ENCODE peak calls at places on chromosome 5, in eight cellular contexts. One of them, this sample, is unnamed.
A peak's percentile ranks its signal among the peaks of the same experiment; 100 is the strongest.

GRCh38 chr5:133868946-133869674 is 99.3 kb downstream of the C5orf15 start:
- DNase-seq in PC-3: peak; percentile 74
- DNase-seq in sigmoid colon: peak; percentile 79
- DNase-seq in tibial artery: peak; percentile 85
- DNase-seq in heart right ventricle: peak; percentile 74
- DNase-seq in H9: peak; percentile 53
- DNase-seq in left ventricle myocardium inferior: peak; percentile 76
- DNase-seq in PC-9: peak; percentile 50
- DNase-seq in this sample: peak; percentile 70

GRCh38 chr5:15236911-15237508 is 263.0 kb upstream of the FBXL7 start:
- DNase-seq in PC-3: no peak
- DNase-seq in sigmoid colon: no peak
- DNase-seq in tibial artery: no peak
- DNase-seq in heart right ventricle: no peak
- DNase-seq in H9: no peak
- DNase-seq in left ventricle myocardium inferior: no peak
- DNase-seq in PC-9: no peak
- DNase-seq in this sample: no peak

GRCh38 chr5:148311516-148311915 is 707 bp upstream of the SPINK7 start:
- DNase-seq in PC-3: peak; percentile 23
- DNase-seq in sigmoid colon: no peak
- DNase-seq in tibial artery: no peak
- DNase-seq in heart right ventricle: no peak
- DNase-seq in H9: no peak
- DNase-seq in left ventricle myocardium inferior: no peak
- DNase-seq in PC-9: no peak
- DNase-seq in this sample: no peak

GRCh38 chr5:110625376-110625999 is 101.0 kb downstream of the TMEM232 start:
- DNase-seq in PC-3: peak; percentile 70
- DNase-seq in sigmoid colon: no peak
- DNase-seq in tibial artery: no peak
- DNase-seq in heart right ventricle: no peak
- DNase-seq in H9: no peak
- DNase-seq in left ventricle myocardium inferior: no peak
- DNase-seq in PC-9: no peak
- DNase-seq in this sample: no peak

GRCh38 chr5:93620487-93621339 is 37.7 kb downstream of the NR2F1 start:
- DNase-seq in PC-3: peak; percentile 80
- DNase-seq in sigmoid colon: peak; percentile 72
- DNase-seq in tibial artery: peak; percentile 74
- DNase-seq in heart right ventricle: peak; percentile 72
- DNase-seq in H9: peak; percentile 81
- DNase-seq in left ventricle myocardium inferior: peak; percentile 61
- DNase-seq in PC-9: peak; percentile 58
- DNase-seq in this sample: peak; percentile 62

GRCh38 chr5:61228691-61229280 is 66.5 kb upstream of the SMIM15 start:
- DNase-seq in PC-3: no peak
- DNase-seq in sigmoid colon: no peak
- DNase-seq in tibial artery: no peak
- DNase-seq in heart right ventricle: no peak
- DNase-seq in H9: no peak
- DNase-seq in left ventricle myocardium inferior: no peak
- DNase-seq in PC-9: peak; percentile 3
- DNase-seq in this sample: no peak

GRCh38 chr5:11822598-11822997 is 81.6 kb downstream of the CTNND2 start:
- DNase-seq in PC-3: no peak
- DNase-seq in sigmoid colon: no peak
- DNase-seq in tibial artery: no peak
- DNase-seq in heart right ventricle: no peak
- DNase-seq in H9: no peak
- DNase-seq in left ventricle myocardium inferior: no peak
- DNase-seq in PC-9: no peak
- DNase-seq in this sample: no peak

GRCh38 chr5:95730730-95731570 is at the start of gene RHOBTB3:
- DNase-seq in PC-3: peak; percentile 76
- DNase-seq in sigmoid colon: peak; percentile 96
- DNase-seq in tibial artery: peak; percentile 95
- DNase-seq in heart right ventricle: peak; percentile 90
- DNase-seq in H9: peak; percentile 89
- DNase-seq in left ventricle myocardium inferior: peak; percentile 93
- DNase-seq in PC-9: peak; percentile 89
- DNase-seq in this sample: peak; percentile 95

GRCh38 chr5:139649082-139649991 is 1.2 kb downstream of the CXXC5 start:
- DNase-seq in PC-3: peak; percentile 22
- DNase-seq in sigmoid colon: peak; percentile 69
- DNase-seq in tibial artery: peak; percentile 77
- DNase-seq in heart right ventricle: no peak
- DNase-seq in H9: peak; percentile 76
- DNase-seq in left ventricle myocardium inferior: peak; percentile 34
- DNase-seq in PC-9: no peak
- DNase-seq in this sample: peak; percentile 62

GRCh38 chr5:6674421-6674820 is 38.8 kb upstream of the TENT4A start:
- DNase-seq in PC-3: no peak
- DNase-seq in sigmoid colon: no peak
- DNase-seq in tibial artery: no peak
- DNase-seq in heart right ventricle: no peak
- DNase-seq in H9: no peak
- DNase-seq in left ventricle myocardium inferior: no peak
- DNase-seq in PC-9: no peak
- DNase-seq in this sample: no peak

GRCh38 chr5:48192-48591 is 43.8 kb upstream of the PLEKHG4B start:
- DNase-seq in PC-3: no peak
- DNase-seq in sigmoid colon: no peak
- DNase-seq in tibial artery: no peak
- DNase-seq in heart right ventricle: no peak
- DNase-seq in H9: peak; percentile 36
- DNase-seq in left ventricle myocardium inferior: no peak
- DNase-seq in PC-9: no peak
- DNase-seq in this sample: no peak

GRCh38 chr5:164153469-164154172 is 648.2 kb downstream of the MAT2B start:
- DNase-seq in PC-3: peak; percentile 10
- DNase-seq in sigmoid colon: no peak
- DNase-seq in tibial artery: no peak
- DNase-seq in heart right ventricle: no peak
- DNase-seq in H9: no peak
- DNase-seq in left ventricle myocardium inferior: no peak
- DNase-seq in PC-9: no peak
- DNase-seq in this sample: no peak

GRCh38 chr5:1951165-1951816 is 68.6 kb upstream of the IRX4 start:
- DNase-seq in PC-3: no peak
- DNase-seq in sigmoid colon: no peak
- DNase-seq in tibial artery: no peak
- DNase-seq in heart right ventricle: no peak
- DNase-seq in H9: no peak
- DNase-seq in left ventricle myocardium inferior: no peak
- DNase-seq in PC-9: no peak
- DNase-seq in this sample: no peak

GRCh38 chr5:6181147-6181729 is 197.1 kb downstream of the MED10 start:
- DNase-seq in PC-3: peak; percentile 59
- DNase-seq in sigmoid colon: no peak
- DNase-seq in tibial artery: no peak
- DNase-seq in heart right ventricle: no peak
- DNase-seq in H9: peak; percentile 54
- DNase-seq in left ventricle myocardium inferior: no peak
- DNase-seq in PC-9: no peak
- DNase-seq in this sample: no peak

GRCh38 chr5:157336423-157336744 is 70.5 kb downstream of the CYFIP2 start:
- DNase-seq in PC-3: no peak
- DNase-seq in sigmoid colon: no peak
- DNase-seq in tibial artery: no peak
- DNase-seq in heart right ventricle: no peak
- DNase-seq in H9: no peak
- DNase-seq in left ventricle myocardium inferior: no peak
- DNase-seq in PC-9: no peak
- DNase-seq in this sample: no peak

GRCh38 chr5:157335534-157336422 is 69.9 kb downstream of the CYFIP2 start:
- DNase-seq in PC-3: peak; percentile 53
- DNase-seq in sigmoid colon: no peak
- DNase-seq in tibial artery: no peak
- DNase-seq in heart right ventricle: no peak
- DNase-seq in H9: no peak
- DNase-seq in left ventricle myocardium inferior: peak; percentile 32
- DNase-seq in PC-9: no peak
- DNase-seq in this sample: no peak

GRCh38 chr5:157328277-157328912 is 62.5 kb downstream of the CYFIP2 start:
- DNase-seq in PC-3: peak; percentile 90
- DNase-seq in sigmoid colon: peak; percentile 84
- DNase-seq in tibial artery: peak; percentile 74
- DNase-seq in heart right ventricle: peak; percentile 32
- DNase-seq in H9: peak; percentile 77
- DNase-seq in left ventricle myocardium inferior: peak; percentile 48
- DNase-seq in PC-9: peak; percentile 50
- DNase-seq in this sample: peak; percentile 35

GRCh38 chr5:157327771-157328170 is 61.8 kb downstream of the CYFIP2 start:
- DNase-seq in PC-3: peak; percentile 8
- DNase-seq in sigmoid colon: no peak
- DNase-seq in tibial artery: no peak
- DNase-seq in heart right ventricle: no peak
- DNase-seq in H9: no peak
- DNase-seq in left ventricle myocardium inferior: no peak
- DNase-seq in PC-9: no peak
- DNase-seq in this sample: no peak

DNA sequence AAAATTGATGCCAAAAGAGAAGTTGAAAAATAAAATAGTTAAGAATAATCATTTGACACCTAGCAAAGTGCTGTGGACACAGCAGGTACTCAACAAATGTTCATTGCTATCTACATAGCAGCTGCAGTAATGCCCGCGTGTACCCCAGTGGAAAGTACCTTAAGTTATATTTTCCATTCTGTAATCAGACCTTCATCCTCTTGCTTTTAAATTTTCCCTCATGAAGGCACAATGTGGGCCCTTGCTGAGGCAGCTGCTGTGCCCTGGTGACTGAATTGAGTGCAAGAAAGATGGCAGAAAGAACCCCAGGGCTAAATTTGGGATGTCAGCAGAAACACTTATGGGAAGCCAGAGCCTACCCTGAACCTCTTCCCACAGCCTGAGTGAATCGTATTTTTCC is 65.9 kb downstream of the CYFIP2 start:
- DNase-seq in PC-3: no peak
- DNase-seq in sigmoid colon: no peak
- DNase-seq in tibial artery: no peak
- DNase-seq in heart right ventricle: no peak
- DNase-seq in H9: no peak
- DNase-seq in left ventricle myocardium inferior: no peak
- DNase-seq in PC-9: no peak
- DNase-seq in this sample: no peak
- H3K27ac ChIP-seq in PC-3: no peak overlapping the region
- H3K27ac ChIP-seq in sigmoid colon: no peak overlapping the region
- H3K27ac ChIP-seq in tibial artery: no peak overlapping the region
- H3K27ac ChIP-seq in heart right ventricle: no peak overlapping the region
- H3K27ac ChIP-seq in H9: no peak overlapping the region
- H3K27ac ChIP-seq in left ventricle myocardium inferior: no peak overlapping the region
- H3K27ac ChIP-seq in PC-9: no peak overlapping the region
- H3K27ac ChIP-seq in this sample: no peak overlapping the region

DNA sequence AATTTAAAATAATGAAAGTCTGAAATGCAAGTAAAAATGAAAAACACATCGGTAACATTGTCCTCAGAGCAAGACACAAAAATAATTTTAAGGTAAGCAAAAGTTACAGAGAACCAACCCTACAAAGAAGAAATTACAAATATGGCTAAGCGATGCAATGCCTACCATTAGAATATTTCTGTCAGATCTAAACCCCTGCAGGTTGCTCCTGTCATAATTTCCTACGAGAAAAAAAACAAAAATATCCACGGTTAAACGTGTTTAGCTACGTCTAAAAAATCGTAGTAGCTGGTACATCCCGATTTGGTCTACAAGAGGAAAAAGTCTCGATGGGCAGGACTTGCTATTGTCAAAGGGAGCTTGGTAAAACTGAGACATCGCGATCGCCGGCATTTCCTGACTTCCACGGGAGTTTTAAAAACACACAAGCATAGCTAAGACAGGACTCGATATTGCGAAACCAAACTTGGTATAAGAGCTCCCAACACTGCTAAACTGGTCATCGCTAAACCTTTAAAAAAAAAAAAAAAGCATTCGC is 1.1 kb upstream of the ANXA2R start:
- DNase-seq in PC-3: no peak
- DNase-seq in sigmoid colon: no peak
- DNase-seq in tibial artery: peak; percentile 79
- DNase-seq in heart right ventricle: no peak
- DNase-seq in H9: no peak
- DNase-seq in left ventricle myocardium inferior: peak; percentile 42
- DNase-seq in PC-9: no peak
- DNase-seq in this sample: peak; percentile 31
- H3K27me3 ChIP-seq in PC-3: no peaks in the 10 kb centered on the region
- H3K27me3 ChIP-seq in sigmoid colon: peaks cover 45% of the 10 kb centered on the region
- H3K27me3 ChIP-seq in tibial artery: no peaks in the 10 kb centered on the region
- H3K27me3 ChIP-seq in heart right ventricle: peaks cover 54% of the 10 kb centered on the region
- H3K27me3 ChIP-seq in H9: peaks cover 79% of the 10 kb centered on the region
- H3K27me3 ChIP-seq in left ventricle myocardium inferior: peaks cover 90% of the 10 kb centered on the region
- H3K27me3 ChIP-seq in PC-9: no peaks in the 10 kb centered on the region
- H3K27me3 ChIP-seq in this sample: no peaks in the 10 kb centered on the region

GRCh38 chr5:180214870-180215737 is 6.1 kb upstream of the RASGEF1C start:
- DNase-seq in PC-3: no peak
- DNase-seq in sigmoid colon: no peak
- DNase-seq in tibial artery: no peak
- DNase-seq in heart right ventricle: no peak
- DNase-seq in H9: no peak
- DNase-seq in left ventricle myocardium inferior: no peak
- DNase-seq in PC-9: no peak
- DNase-seq in this sample: no peak

GRCh38 chr5:180215738-180216630 is 7.0 kb upstream of the RASGEF1C start:
- DNase-seq in PC-3: no peak
- DNase-seq in sigmoid colon: no peak
- DNase-seq in tibial artery: no peak
- DNase-seq in heart right ventricle: no peak
- DNase-seq in H9: no peak
- DNase-seq in left ventricle myocardium inferior: no peak
- DNase-seq in PC-9: no peak
- DNase-seq in this sample: no peak

GRCh38 chr5:180213657-180214207 is 4.7 kb upstream of the RASGEF1C start:
- DNase-seq in PC-3: no peak
- DNase-seq in sigmoid colon: no peak
- DNase-seq in tibial artery: no peak
- DNase-seq in heart right ventricle: no peak
- DNase-seq in H9: no peak
- DNase-seq in left ventricle myocardium inferior: no peak
- DNase-seq in PC-9: no peak
- DNase-seq in this sample: no peak

GRCh38 chr5:180216646-180217171 is 7.7 kb upstream of the RASGEF1C start:
- DNase-seq in PC-3: no peak
- DNase-seq in sigmoid colon: no peak
- DNase-seq in tibial artery: no peak
- DNase-seq in heart right ventricle: no peak
- DNase-seq in H9: no peak
- DNase-seq in left ventricle myocardium inferior: no peak
- DNase-seq in PC-9: no peak
- DNase-seq in this sample: no peak

GRCh38 chr5:180217797-180218196 is 8.8 kb upstream of the RASGEF1C start:
- DNase-seq in PC-3: no peak
- DNase-seq in sigmoid colon: no peak
- DNase-seq in tibial artery: no peak
- DNase-seq in heart right ventricle: no peak
- DNase-seq in H9: no peak
- DNase-seq in left ventricle myocardium inferior: no peak
- DNase-seq in PC-9: no peak
- DNase-seq in this sample: no peak
- H3K9me3 ChIP-seq in PC-3: no peaks in the 10 kb centered on the region
- H3K9me3 ChIP-seq in sigmoid colon: peaks cover 30% of the 10 kb centered on the region
- H3K9me3 ChIP-seq in tibial artery: peaks cover 85% of the 10 kb centered on the region
- H3K9me3 ChIP-seq in heart right ventricle: peaks cover 77% of the 10 kb centered on the region
- H3K9me3 ChIP-seq in H9: no peaks in the 10 kb centered on the region
- H3K9me3 ChIP-seq in left ventricle myocardium inferior: peaks cover 84% of the 10 kb centered on the region
- H3K9me3 ChIP-seq in PC-9: peaks cover 7% of the 10 kb centered on the region
- H3K9me3 ChIP-seq in this sample: peaks cover 31% of the 10 kb centered on the region

GRCh38 chr5:126357585-126358342 is 65.4 kb upstream of the GRAMD2B start:
- DNase-seq in PC-3: no peak
- DNase-seq in sigmoid colon: no peak
- DNase-seq in tibial artery: no peak
- DNase-seq in heart right ventricle: no peak
- DNase-seq in H9: no peak
- DNase-seq in left ventricle myocardium inferior: no peak
- DNase-seq in PC-9: no peak
- DNase-seq in this sample: no peak
- H3K27ac ChIP-seq in PC-3: no peak overlapping the region
- H3K27ac ChIP-seq in sigmoid colon: no peak overlapping the region
- H3K27ac ChIP-seq in tibial artery: no peak overlapping the region
- H3K27ac ChIP-seq in heart right ventricle: no peak overlapping the region
- H3K27ac ChIP-seq in H9: no peak overlapping the region
- H3K27ac ChIP-seq in left ventricle myocardium inferior: no peak overlapping the region
- H3K27ac ChIP-seq in PC-9: no peak overlapping the region
- H3K27ac ChIP-seq in this sample: no peak overlapping the region

This sample was measured in psoas muscle.